ENCODE peak calls at places on chromosomes 2 and 18, in seven cellular contexts. U, D, O, B, F, Q and C are unnamed samples.

GRCh38 chr2:19675003-19675629 is 226.7 kb downstream of the TTC32 start:
- DNase-seq in U (no peak), D (no peak), O (no peak), B (no peak), F (no peak), Q (no peak), C (no peak)

GRCh38 chr2:156342252-156343095 is 10.0 kb upstream of the NR4A2 start:
- DNase-seq in U (peak; percentile 62), D (peak; percentile 95), O (peak; percentile 97), B (peak; percentile 96), F (no peak), Q (peak; percentile 96), C (peak; percentile 50)

GRCh38 chr18:14912967-14913366 is 165.0 kb downstream of the ANKRD30B start:
- DNase-seq in U (no peak), D (no peak), O (no peak), B (no peak), F (no peak), Q (no peak), C (no peak)

GRCh38 chr2:79994915-79995419 is 309.6 kb downstream of the LRRTM1 start:
- DNase-seq in U (no peak), D (no peak), O (no peak), B (no peak), F (no peak), Q (no peak), C (no peak)

GRCh38 chr18:26911840-26912239 is 46.3 kb upstream of the AQP4 start:
- DNase-seq in U (no peak), D (no peak), O (no peak), B (no peak), F (no peak), Q (no peak), C (no peak)

GRCh38 chr2:10135296-10136089 is 13.0 kb downstream of the RRM2 start:
- DNase-seq in U (no peak), D (no peak), O (no peak), B (no peak), F (no peak), Q (peak; percentile 8), C (no peak)

GRCh38 chr2:8754056-8754790 is 72.4 kb downstream of the ID2 start:
- DNase-seq in U (no peak), D (no peak), O (no peak), B (no peak), F (no peak), Q (no peak), C (no peak)

GRCh38 chr2:11312770-11313471 is 31.5 kb downstream of the ROCK2 start:
- DNase-seq in U (no peak), D (no peak), O (no peak), B (no peak), F (no peak), Q (no peak), C (no peak)

GRCh38 chr2:197286805-197287595 is 23.6 kb downstream of the ANKRD44 start:
- DNase-seq in U (peak; percentile 66), D (no peak), O (no peak), B (no peak), F (no peak), Q (no peak), C (peak; percentile 63)

GRCh38 chr18:75247601-75248421 is 37.2 kb downstream of the TSHZ1 start:
- DNase-seq in U (no peak), D (no peak), O (no peak), B (no peak), F (no peak), Q (no peak), C (no peak)

GRCh38 chr2:98412751-98413445 is 31.8 kb upstream of the INPP4A start:
- DNase-seq in U (peak; percentile 69), D (no peak), O (no peak), B (no peak), F (no peak), Q (no peak), C (peak; percentile 10)

GRCh38 chr2:42328148-42328833 is 32.7 kb downstream of the COX7A2L start:
- DNase-seq in U (no peak), D (no peak), O (no peak), B (no peak), F (no peak), Q (no peak), C (no peak)

GRCh38 chr2:63038034-63038433 is 12.6 kb upstream of the OTX1 start:
- DNase-seq in U (no peak), D (no peak), O (no peak), B (no peak), F (no peak), Q (no peak), C (no peak)

GRCh38 chr2:83874712-83875430 is 584.2 kb downstream of the SUCLG1 start:
- DNase-seq in U (no peak), D (no peak), O (no peak), B (no peak), F (no peak), Q (peak; percentile 61), C (no peak)

GRCh38 chr2:65366595-65367125 is 65.7 kb downstream of the SPRED2 start:
- DNase-seq in U (peak; percentile 96), D (no peak), O (no peak), B (no peak), F (peak; percentile 85), Q (no peak), C (peak; percentile 89)

GRCh38 chr2:132891456-132891855 is 221.5 kb upstream of the LYPD1 start:
- DNase-seq in U (no peak), D (no peak), O (no peak), B (no peak), F (no peak), Q (no peak), C (no peak)

GRCh38 chr2:128379021-128380005 is 60.6 kb upstream of the HS6ST1 start:
- DNase-seq in U (no peak), D (peak; percentile 60), O (peak; percentile 73), B (peak; percentile 39), F (no peak), Q (peak; percentile 75), C (no peak)

GRCh38 chr18:5057348-5058012 is 139.6 kb downstream of the AKAIN1 start:
- DNase-seq in U (no peak), D (peak; percentile 23), O (no peak), B (peak; percentile 62), F (peak; percentile 9), Q (no peak), C (peak; percentile 12)

GRCh38 chr2:230793573-230794359 is 71.0 kb upstream of the ITM2C start:
- DNase-seq in U (peak; percentile 93), D (peak; percentile 54), O (peak; percentile 84), B (no peak), F (peak; percentile 94), Q (peak; percentile 74), C (peak; percentile 99)

GRCh38 chr18:64806232-64806631 is 657.3 kb upstream of the LINC00305 start:
- DNase-seq in U (no peak), D (no peak), O (no peak), B (no peak), F (no peak), Q (no peak), C (no peak)

GRCh38 chr2:43294973-43295603 is 68.7 kb upstream of the ZFP36L2 start:
- DNase-seq in U (peak; percentile 27), D (no peak), O (no peak), B (no peak), F (no peak), Q (no peak), C (no peak)

GRCh38 chr18:22977847-22978701 is 44.9 kb downstream of the RBBP8 start:
- DNase-seq in U (peak; percentile 82), D (no peak), O (no peak), B (no peak), F (peak; percentile 48), Q (no peak), C (peak; percentile 91)

DNA sequence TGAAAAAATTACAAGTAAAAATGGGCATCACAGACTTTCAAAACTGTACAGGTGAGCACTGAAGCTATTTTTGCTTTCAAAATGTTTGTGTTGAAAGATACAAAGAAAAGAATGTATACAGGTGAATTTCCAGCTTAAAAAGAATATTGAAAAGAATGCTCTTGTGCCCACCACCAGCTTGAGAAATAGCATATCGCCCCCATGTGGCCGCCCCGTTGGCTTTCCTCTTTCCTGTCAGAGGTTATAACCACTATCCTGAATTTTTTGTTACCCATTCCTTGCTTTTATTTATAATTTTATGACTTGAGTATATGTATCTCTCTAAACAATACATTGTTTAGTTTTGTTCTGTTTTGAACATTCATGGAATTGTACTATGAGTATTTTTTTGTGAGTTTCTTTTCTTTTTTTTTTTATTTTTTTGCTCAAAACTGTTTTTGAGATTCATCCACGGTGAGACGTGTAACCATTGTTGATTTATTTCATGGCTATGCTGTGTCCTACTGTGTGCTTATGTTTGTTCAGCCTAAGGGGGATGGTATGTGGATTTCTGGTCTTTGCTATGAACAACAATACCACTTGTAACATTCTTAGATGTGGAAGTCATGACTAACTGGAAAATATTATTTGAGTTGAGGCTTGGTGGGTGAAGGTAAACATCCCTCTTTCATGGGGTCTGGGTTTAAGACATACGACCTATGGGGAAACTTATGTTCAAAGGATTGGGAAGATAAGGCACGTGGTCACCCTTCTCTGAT is 11.6 kb downstream of the TRPM8 start:
- DNase-seq in U (no peak), D (no peak), O (no peak), B (no peak), F (no peak), Q (no peak), C (no peak)
- H3K27me3 ChIP-seq in U (peaks cover 23% of the 10 kb centered on the region), D (peaks cover 92% of the 10 kb centered on the region), O (peaks cover 34% of the 10 kb centered on the region), B (no peaks in the 10 kb centered on the region), F (peaks cover under 1% of the 10 kb centered on the region), Q (peaks cover 38% of the 10 kb centered on the region), C (peaks cover 11% of the 10 kb centered on the region)

GRCh38 chr2:172395503-172395902 is 31.9 kb upstream of the ITGA6 start:
- DNase-seq in U (no peak), D (no peak), O (no peak), B (no peak), F (no peak), Q (no peak), C (no peak)
- TF ChIP-seq CTCF in U (no peak), D (no peak), O (no peak), B (no peak), F (no peak), Q (no peak), C (no peak)

DNA sequence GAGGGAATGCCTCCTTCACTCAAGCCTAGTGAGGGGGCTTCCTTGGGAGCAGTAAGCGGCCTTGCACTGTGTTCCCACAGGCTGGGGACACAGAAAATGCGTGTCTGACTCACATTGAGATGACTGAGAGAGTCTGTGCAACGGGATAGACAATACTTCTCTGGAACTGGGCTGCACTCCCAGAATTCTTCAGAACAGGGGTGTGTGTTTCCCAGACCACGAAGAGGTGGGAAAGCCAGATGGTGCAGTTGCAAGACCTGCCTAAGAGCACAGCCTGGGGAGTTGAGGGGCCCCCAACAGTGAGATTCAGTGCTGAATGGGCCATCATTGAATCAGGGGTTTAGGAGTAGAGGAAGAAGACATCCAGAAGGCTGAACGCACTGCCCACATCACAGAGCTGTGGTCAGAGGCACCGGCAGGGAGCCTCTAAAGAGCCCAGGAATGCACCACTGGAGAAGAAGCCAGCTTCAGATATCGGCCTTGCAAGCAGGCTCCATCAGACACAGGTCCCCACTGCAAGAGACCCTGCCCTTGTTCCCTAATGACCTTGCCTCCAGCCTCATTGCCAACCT is 36.6 kb upstream of the MRPL19 start:
- DNase-seq in U (peak; percentile 28), D (no peak), O (no peak), B (no peak), F (no peak), Q (no peak), C (no peak)
- H3K36me3 ChIP-seq in U (no peaks in the 10 kb centered on the region), D (no peaks in the 10 kb centered on the region), O (no peaks in the 10 kb centered on the region), B (no peaks in the 10 kb centered on the region), F (no peaks in the 10 kb centered on the region), Q (no peaks in the 10 kb centered on the region), C (no peaks in the 10 kb centered on the region)

DNA sequence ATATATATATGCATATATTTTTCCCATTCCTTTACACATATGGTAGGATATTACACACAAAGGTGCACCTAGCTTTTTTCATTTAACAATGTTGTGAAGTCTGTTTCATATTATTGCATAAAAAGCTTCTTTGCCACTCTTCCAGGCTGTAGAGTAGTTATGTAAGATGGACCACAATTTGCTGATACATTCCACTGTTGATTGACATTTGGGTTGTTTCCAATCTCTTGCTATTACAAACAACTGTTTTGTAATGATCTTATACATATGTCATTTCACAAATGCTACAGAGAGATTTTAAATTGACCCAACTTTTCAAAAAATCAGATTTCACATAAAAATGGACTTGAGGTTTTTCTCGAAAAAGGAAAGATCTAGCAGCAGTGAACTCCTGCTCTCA is 301.4 kb downstream of the CDCA7 start:
- DNase-seq in U (no peak), D (no peak), O (no peak), B (no peak), F (no peak), Q (no peak), C (no peak)
- H3K27me3 ChIP-seq in U (no peaks in the 10 kb centered on the region), D (peaks cover 34% of the 10 kb centered on the region), O (no peaks in the 10 kb centered on the region), B (no peaks in the 10 kb centered on the region), F (no peaks in the 10 kb centered on the region), Q (no peaks in the 10 kb centered on the region), C (no peaks in the 10 kb centered on the region)